ENCODE peak calls at places on chromosome 14, in four cellular contexts. N, Y, U and Z are unnamed samples.
A peak's percentile ranks its signal among the peaks of the same experiment; 100 is the strongest.

GRCh38 chr14:30559638-30560071 is 697 bp downstream of the G2E3 start:
- DNase-seq in N (peak; percentile 71), Y (no peak), U (no peak), Z (no peak)

GRCh38 chr14:105878554-105878953 is 352.2 kb downstream of the TMEM121 start:
- DNase-seq in N (no peak), Y (peak; percentile 2), U (peak; percentile 3), Z (no peak)

GRCh38 chr14:103296007-103296406 is 38.0 kb upstream of the EIF5 start:
- DNase-seq in N (peak; percentile 28), Y (no peak), U (no peak), Z (no peak)

GRCh38 chr14:103273145-103273846 is 60.7 kb upstream of the EIF5 start:
- DNase-seq in N (no peak), Y (no peak), U (no peak), Z (no peak)

GRCh38 chr14:77303417-77304156 is 17.1 kb downstream of the POMT2 start:
- DNase-seq in N (peak; percentile 95), Y (no peak), U (no peak), Z (no peak)

GRCh38 chr14:76089151-76089550 is 62.6 kb upstream of the GPATCH2L start:
- DNase-seq in N (no peak), Y (peak; percentile 23), U (peak; percentile 20), Z (no peak)

GRCh38 chr14:32826404-32827082 is 112.1 kb upstream of the NPAS3 start:
- DNase-seq in N (peak; percentile 32), Y (no peak), U (no peak), Z (no peak)

GRCh38 chr14:75711796-75712211 is 50.8 kb downstream of the TTLL5 start:
- DNase-seq in N (peak; percentile 93), Y (peak; percentile 54), U (peak; percentile 42), Z (peak; percentile 29)

GRCh38 chr14:89032086-89032649 is 207.7 kb downstream of the TTC8 start:
- DNase-seq in N (no peak), Y (no peak), U (no peak), Z (no peak)

GRCh38 chr14:43041207-43041606 is 1434.5 kb downstream of the LRFN5 start:
- DNase-seq in N (no peak), Y (no peak), U (no peak), Z (no peak)

GRCh38 chr14:53327716-53328115 is 174.6 kb upstream of the DDHD1 start:
- DNase-seq in N (peak; percentile 67), Y (no peak), U (peak; percentile 24), Z (peak; percentile 32)

GRCh38 chr14:62778847-62779246 is 266.4 kb downstream of the KCNH5 start:
- DNase-seq in N (peak; percentile 3), Y (no peak), U (no peak), Z (no peak)

GRCh38 chr14:62778310-62778709 is 266.9 kb downstream of the KCNH5 start:
- DNase-seq in N (no peak), Y (no peak), U (no peak), Z (no peak)

GRCh38 chr14:62777510-62777909 is 267.7 kb downstream of the KCNH5 start:
- DNase-seq in N (no peak), Y (no peak), U (no peak), Z (no peak)

GRCh38 chr14:62776300-62776699 is 269.0 kb downstream of the KCNH5 start:
- DNase-seq in N (no peak), Y (no peak), U (no peak), Z (no peak)
- H3K4me3 ChIP-seq in N (no peak overlapping the region), Y (no peak overlapping the region), U (no peak overlapping the region), Z (no peak overlapping the region)

GRCh38 chr14:64986578-64987571 is at the start of gene FNTB:
- DNase-seq in N (peak; percentile 98), Y (peak; percentile 96), U (peak; percentile 95), Z (peak; percentile 94)
- H3K4me3 ChIP-seq in N (peak within 1 kb of the TSS; percentile 89), Y (peak within 1 kb of the TSS; percentile 77), U (peak within 1 kb of the TSS; percentile 73), Z (peak within 1 kb of the TSS; percentile 76)

GRCh38 chr14:90512332-90512951 is 115.6 kb downstream of the CALM1 start:
- DNase-seq in N (no peak), Y (no peak), U (no peak), Z (no peak)
- H3K4me3 ChIP-seq in N (no peak overlapping the region), Y (no peak overlapping the region), U (no peak overlapping the region), Z (no peak overlapping the region)

GRCh38 chr14:52052289-52052943 is 16.4 kb downstream of the NID2 start:
- DNase-seq in N (no peak), Y (no peak), U (peak; percentile 65), Z (no peak)
- H3K4me3 ChIP-seq in N (no peak overlapping the region), Y (no peak overlapping the region), U (no peak overlapping the region), Z (no peak overlapping the region)

GRCh38 chr14:23566112-23566781 is 1.3 kb downstream of the AP1G2 start:
- DNase-seq in N (no peak), Y (no peak), U (no peak), Z (peak; percentile 41)
- H3K4me3 ChIP-seq in N (no peak overlapping the region), Y (peak overlapping the region; percentile 59), U (no peak overlapping the region), Z (peak overlapping the region; percentile 73)

GRCh38 chr14:99261916-99262787 is 9.8 kb downstream of the BCL11B start:
- DNase-seq in N (no peak), Y (no peak), U (no peak), Z (no peak)
- H3K4me3 ChIP-seq in N (no peak overlapping the region), Y (no peak overlapping the region), U (no peak overlapping the region), Z (no peak overlapping the region)

DNA sequence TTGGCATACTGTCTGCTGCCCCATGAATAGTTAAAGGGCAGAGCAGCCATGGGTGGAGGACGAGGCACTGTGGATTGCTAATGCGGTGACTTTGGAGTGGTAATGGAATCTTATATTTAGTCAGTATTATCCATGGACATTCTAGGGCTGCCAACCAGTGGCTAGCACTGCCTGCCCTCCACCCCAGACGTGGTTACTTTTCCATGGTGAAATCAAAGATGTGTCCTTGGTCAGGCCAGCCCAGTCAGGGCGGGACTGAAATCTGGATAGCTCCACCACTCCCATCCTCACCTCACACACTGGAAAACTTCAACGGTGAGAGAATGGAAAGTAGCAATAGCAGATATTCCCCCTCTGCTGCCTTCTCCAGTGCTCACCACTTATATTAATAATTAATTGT is 2.3 kb downstream of the TTC9 start:
- DNase-seq in N (no peak), Y (no peak), U (no peak), Z (no peak)
- H3K4me3 ChIP-seq in N (no peak overlapping the region), Y (no peak overlapping the region), U (no peak overlapping the region), Z (no peak overlapping the region)

DNA sequence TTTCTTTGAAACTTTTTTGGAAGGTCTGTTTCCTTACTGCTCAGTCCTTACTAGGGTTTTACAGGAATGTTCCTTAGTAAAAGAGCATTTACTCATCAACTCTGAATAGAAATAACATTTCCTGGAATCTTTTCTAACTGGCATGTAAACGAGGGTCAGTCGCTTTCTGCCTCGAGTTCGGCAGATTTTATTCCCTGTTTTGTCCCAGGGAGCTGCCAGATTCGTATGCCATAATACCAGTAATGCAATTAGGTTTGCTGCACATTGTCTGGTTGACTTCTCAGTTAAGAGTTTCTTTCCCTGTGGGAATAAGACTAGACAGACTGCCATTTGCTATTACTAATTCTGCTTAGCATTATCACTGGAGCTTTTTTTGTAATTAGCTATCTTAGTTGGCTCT is 91.9 kb downstream of the VRK1 start:
- DNase-seq in N (no peak), Y (no peak), U (no peak), Z (no peak)
- H3K4me3 ChIP-seq in N (no peak overlapping the region), Y (no peak overlapping the region), U (no peak overlapping the region), Z (no peak overlapping the region)

GRCh38 chr14:68476212-68476964 is 316.5 kb downstream of the ZFP36L1 start:
- DNase-seq in N (peak; percentile 91), Y (peak; percentile 33), U (peak; percentile 78), Z (no peak)
- H3K4me3 ChIP-seq in N (no peak overlapping the region), Y (no peak overlapping the region), U (no peak overlapping the region), Z (no peak overlapping the region)

GRCh38 chr14:60160422-60160821 is 4.8 kb downstream of the DHRS7 start:
- DNase-seq in N (no peak), Y (peak; percentile 20), U (no peak), Z (no peak)
- H3K4me3 ChIP-seq in N (no peak overlapping the region), Y (no peak overlapping the region), U (no peak overlapping the region), Z (no peak overlapping the region)